ENCODE peak calls at places on chromosomes 5 and 9, in ten cellular contexts. One of them, this sample, is unnamed.

GRCh38 chr9:105881654-105882349 is 187.5 kb downstream of the TMEM38B start:
- DNase-seq in IMR-90: peak; percentile 53
- DNase-seq in H54: peak; percentile 50
- DNase-seq in NCI-H1092: peak; percentile 61
- DNase-seq in T follicular helper cell: peak; percentile 28
- DNase-seq in small intestine: peak; percentile 53
- DNase-seq in amniotic stem cell: peak; percentile 40
- DNase-seq in HCT116: peak; percentile 51
- DNase-seq in stimulated activated naive B cell treated with anti-CD40 and anti-IgM and Interleukin-4, amounts not matched to agents 10 μg/mL and 1 μg/mL and 100 μg/mL, for 72 hours: peak; percentile 41
- DNase-seq in H7: peak; percentile 64
- DNase-seq in this sample: peak; percentile 83

GRCh38 chr9:68538200-68538599 is 2.5 kb downstream of the TMEM252 start:
- DNase-seq in stimulated activated naive B cell treated with anti-CD40 and anti-IgM and Interleukin-4, amounts not matched to agents 10 μg/mL and 1 μg/mL and 100 μg/mL, for 72 hours: no peak
- DNase-seq in amniotic stem cell: no peak
- DNase-seq in H54: no peak
- DNase-seq in HCT116: no peak
- DNase-seq in NCI-H1092: no peak
- DNase-seq in H7: no peak
- DNase-seq in IMR-90: peak; percentile 26
- DNase-seq in small intestine: no peak
- DNase-seq in T follicular helper cell: no peak
- DNase-seq in this sample: no peak

GRCh38 chr5:34854459-34855174 is 15.7 kb downstream of the TTC23L start:
- DNase-seq in T follicular helper cell: no peak
- DNase-seq in NCI-H1092: peak; percentile 84
- DNase-seq in IMR-90: no peak
- DNase-seq in H54: no peak
- DNase-seq in HCT116: no peak
- DNase-seq in amniotic stem cell: no peak
- DNase-seq in H7: no peak
- DNase-seq in small intestine: no peak
- DNase-seq in stimulated activated naive B cell treated with anti-CD40 and anti-IgM and Interleukin-4, amounts not matched to agents 10 μg/mL and 1 μg/mL and 100 μg/mL, for 72 hours: peak; percentile 5
- DNase-seq in this sample: no peak

GRCh38 chr5:71637133-71637532 is 50.0 kb downstream of the MCCC2 start:
- DNase-seq in small intestine: no peak
- DNase-seq in H54: no peak
- DNase-seq in H7: no peak
- DNase-seq in amniotic stem cell: no peak
- DNase-seq in NCI-H1092: no peak
- DNase-seq in IMR-90: no peak
- DNase-seq in T follicular helper cell: no peak
- DNase-seq in HCT116: no peak
- DNase-seq in stimulated activated naive B cell treated with anti-CD40 and anti-IgM and Interleukin-4, amounts not matched to agents 10 μg/mL and 1 μg/mL and 100 μg/mL, for 72 hours: no peak
- DNase-seq in this sample: no peak

GRCh38 chr5:43658499-43658898 is 55.5 kb downstream of the NNT start:
- DNase-seq in small intestine: no peak
- DNase-seq in amniotic stem cell: peak; percentile 33
- DNase-seq in NCI-H1092: no peak
- DNase-seq in H7: no peak
- DNase-seq in IMR-90: peak; percentile 94
- DNase-seq in HCT116: no peak
- DNase-seq in H54: no peak
- DNase-seq in stimulated activated naive B cell treated with anti-CD40 and anti-IgM and Interleukin-4, amounts not matched to agents 10 μg/mL and 1 μg/mL and 100 μg/mL, for 72 hours: no peak
- DNase-seq in T follicular helper cell: no peak
- DNase-seq in this sample: no peak

GRCh38 chr5:74196233-74196632 is 444.3 kb downstream of the ENC1 start:
- DNase-seq in small intestine: no peak
- DNase-seq in amniotic stem cell: no peak
- DNase-seq in T follicular helper cell: no peak
- DNase-seq in H54: no peak
- DNase-seq in IMR-90: no peak
- DNase-seq in H7: no peak
- DNase-seq in stimulated activated naive B cell treated with anti-CD40 and anti-IgM and Interleukin-4, amounts not matched to agents 10 μg/mL and 1 μg/mL and 100 μg/mL, for 72 hours: no peak
- DNase-seq in NCI-H1092: no peak
- DNase-seq in HCT116: no peak
- DNase-seq in this sample: no peak

GRCh38 chr5:77461287-77461686 is 30.8 kb downstream of the WDR41 start:
- DNase-seq in small intestine: no peak
- DNase-seq in HCT116: no peak
- DNase-seq in T follicular helper cell: no peak
- DNase-seq in amniotic stem cell: no peak
- DNase-seq in stimulated activated naive B cell treated with anti-CD40 and anti-IgM and Interleukin-4, amounts not matched to agents 10 μg/mL and 1 μg/mL and 100 μg/mL, for 72 hours: no peak
- DNase-seq in H54: no peak
- DNase-seq in NCI-H1092: no peak
- DNase-seq in H7: no peak
- DNase-seq in IMR-90: no peak
- DNase-seq in this sample: no peak

GRCh38 chr5:55159763-55160492 is at the start of gene GPX8:
- DNase-seq in H7: peak; percentile 39
- DNase-seq in H54: no peak
- DNase-seq in T follicular helper cell: no peak
- DNase-seq in stimulated activated naive B cell treated with anti-CD40 and anti-IgM and Interleukin-4, amounts not matched to agents 10 μg/mL and 1 μg/mL and 100 μg/mL, for 72 hours: no peak
- DNase-seq in amniotic stem cell: peak; percentile 78
- DNase-seq in IMR-90: peak; percentile 92
- DNase-seq in NCI-H1092: no peak
- DNase-seq in small intestine: peak; percentile 26
- DNase-seq in HCT116: peak; percentile 77
- DNase-seq in this sample: no peak

GRCh38 chr9:90141723-90142122 is 500.9 kb downstream of the DIRAS2 start:
- DNase-seq in H54: no peak
- DNase-seq in H7: peak; percentile 30
- DNase-seq in IMR-90: peak; percentile 29
- DNase-seq in amniotic stem cell: peak; percentile 5
- DNase-seq in NCI-H1092: peak; percentile 46
- DNase-seq in HCT116: no peak
- DNase-seq in stimulated activated naive B cell treated with anti-CD40 and anti-IgM and Interleukin-4, amounts not matched to agents 10 μg/mL and 1 μg/mL and 100 μg/mL, for 72 hours: no peak
- DNase-seq in small intestine: peak; percentile 45
- DNase-seq in T follicular helper cell: no peak
- DNase-seq in this sample: no peak

GRCh38 chr5:69492391-69493234 is at the start of gene OCLN:
- DNase-seq in stimulated activated naive B cell treated with anti-CD40 and anti-IgM and Interleukin-4, amounts not matched to agents 10 μg/mL and 1 μg/mL and 100 μg/mL, for 72 hours: peak; percentile 18
- DNase-seq in HCT116: peak; percentile 81
- DNase-seq in H7: peak; percentile 98
- DNase-seq in IMR-90: no peak
- DNase-seq in NCI-H1092: peak; percentile 5
- DNase-seq in T follicular helper cell: no peak
- DNase-seq in amniotic stem cell: no peak
- DNase-seq in H54: peak; percentile 69
- DNase-seq in small intestine: peak; percentile 90
- DNase-seq in this sample: no peak

GRCh38 chr9:93829271-93830223 is 125.6 kb downstream of the BARX1 start:
- DNase-seq in small intestine: no peak
- DNase-seq in amniotic stem cell: no peak
- DNase-seq in NCI-H1092: no peak
- DNase-seq in H54: no peak
- DNase-seq in HCT116: no peak
- DNase-seq in T follicular helper cell: no peak
- DNase-seq in H7: peak; percentile 18
- DNase-seq in stimulated activated naive B cell treated with anti-CD40 and anti-IgM and Interleukin-4, amounts not matched to agents 10 μg/mL and 1 μg/mL and 100 μg/mL, for 72 hours: no peak
- DNase-seq in IMR-90: no peak
- DNase-seq in this sample: no peak

GRCh38 chr5:154559398-154560276 is 81.6 kb upstream of the HAND1 start:
- DNase-seq in H7: no peak
- DNase-seq in NCI-H1092: no peak
- DNase-seq in HCT116: no peak
- DNase-seq in IMR-90: no peak
- DNase-seq in stimulated activated naive B cell treated with anti-CD40 and anti-IgM and Interleukin-4, amounts not matched to agents 10 μg/mL and 1 μg/mL and 100 μg/mL, for 72 hours: no peak
- DNase-seq in amniotic stem cell: no peak
- DNase-seq in small intestine: no peak
- DNase-seq in H54: no peak
- DNase-seq in T follicular helper cell: no peak
- DNase-seq in this sample: no peak

GRCh38 chr5:131329187-131329540 is 65.3 kb downstream of the CDC42SE2 start:
- DNase-seq in H54: no peak
- DNase-seq in stimulated activated naive B cell treated with anti-CD40 and anti-IgM and Interleukin-4, amounts not matched to agents 10 μg/mL and 1 μg/mL and 100 μg/mL, for 72 hours: no peak
- DNase-seq in H7: no peak
- DNase-seq in amniotic stem cell: no peak
- DNase-seq in T follicular helper cell: no peak
- DNase-seq in small intestine: no peak
- DNase-seq in HCT116: no peak
- DNase-seq in NCI-H1092: no peak
- DNase-seq in IMR-90: no peak
- DNase-seq in this sample: no peak

GRCh38 chr5:59079622-59080620 is 497.0 kb downstream of the RAB3C start:
- DNase-seq in small intestine: no peak
- DNase-seq in amniotic stem cell: no peak
- DNase-seq in NCI-H1092: no peak
- DNase-seq in T follicular helper cell: no peak
- DNase-seq in stimulated activated naive B cell treated with anti-CD40 and anti-IgM and Interleukin-4, amounts not matched to agents 10 μg/mL and 1 μg/mL and 100 μg/mL, for 72 hours: no peak
- DNase-seq in H54: peak; percentile 26
- DNase-seq in IMR-90: peak; percentile 100
- DNase-seq in H7: no peak
- DNase-seq in HCT116: no peak
- DNase-seq in this sample: no peak

GRCh38 chr5:113034182-113034773 is 57.7 kb downstream of the DCP2 start:
- DNase-seq in H7: peak; percentile 54
- DNase-seq in T follicular helper cell: no peak
- DNase-seq in HCT116: no peak
- DNase-seq in amniotic stem cell: peak; percentile 11
- DNase-seq in IMR-90: peak; percentile 95
- DNase-seq in stimulated activated naive B cell treated with anti-CD40 and anti-IgM and Interleukin-4, amounts not matched to agents 10 μg/mL and 1 μg/mL and 100 μg/mL, for 72 hours: no peak
- DNase-seq in small intestine: no peak
- DNase-seq in NCI-H1092: no peak
- DNase-seq in H54: peak; percentile 67
- DNase-seq in this sample: no peak

GRCh38 chr5:174714751-174715150 is 9.6 kb upstream of the MSX2 start:
- DNase-seq in H7: no peak
- DNase-seq in HCT116: no peak
- DNase-seq in H54: no peak
- DNase-seq in amniotic stem cell: no peak
- DNase-seq in stimulated activated naive B cell treated with anti-CD40 and anti-IgM and Interleukin-4, amounts not matched to agents 10 μg/mL and 1 μg/mL and 100 μg/mL, for 72 hours: no peak
- DNase-seq in IMR-90: no peak
- DNase-seq in NCI-H1092: no peak
- DNase-seq in T follicular helper cell: no peak
- DNase-seq in small intestine: no peak
- DNase-seq in this sample: no peak

GRCh38 chr5:32270946-32271345 is 41.8 kb downstream of the MTMR12 start:
- DNase-seq in NCI-H1092: no peak
- DNase-seq in amniotic stem cell: no peak
- DNase-seq in T follicular helper cell: no peak
- DNase-seq in H7: no peak
- DNase-seq in stimulated activated naive B cell treated with anti-CD40 and anti-IgM and Interleukin-4, amounts not matched to agents 10 μg/mL and 1 μg/mL and 100 μg/mL, for 72 hours: no peak
- DNase-seq in IMR-90: no peak
- DNase-seq in H54: no peak
- DNase-seq in small intestine: no peak
- DNase-seq in HCT116: no peak
- DNase-seq in this sample: no peak